ENCODE peak calls at places on chromosomes 12 and 14, in nine cellular contexts. B is Caco-2; E is mesenchymal stem cell; K is SK-N-MC; R is lower lobe of right lung; X is tibial nerve; L is adrenal gland; W is thoracic aorta; N is CD4-positive, alpha-beta memory T cell. M is an unnamed sample.

GRCh38 chr14:71638523-71639196 is 293.6 kb upstream of the RGS6 start:
- DNase-seq in B (no peak), E (peak; percentile 61), K (no peak), R (no peak), X (no peak), L (no peak), W (no peak), N (no peak), M (no peak)

GRCh38 chr12:111600296-111600562 is 1.1 kb upstream of the ATXN2 start:
- DNase-seq in B (no peak), E (no peak), K (no peak), R (no peak), X (no peak), L (no peak), W (no peak), N (no peak), M (no peak)

GRCh38 chr12:153080-153746 is 60.7 kb downstream of the SLC6A12 start:
- DNase-seq in B (peak; percentile 82), E (peak; percentile 66), K (no peak), R (peak; percentile 80), X (no peak), L (peak; percentile 51), W (no peak), N (peak; percentile 22), M (peak; percentile 80)

GRCh38 chr14:104602933-104603325 is 1.6 kb downstream of the TMEM179 start:
- DNase-seq in B (no peak), E (no peak), K (no peak), R (peak; percentile 35), X (no peak), L (no peak), W (no peak), N (no peak), M (no peak)

GRCh38 chr14:105093426-105094192 is 28.4 kb upstream of the GPR132 start:
- DNase-seq in B (peak; percentile 90), E (peak; percentile 75), K (no peak), R (peak; percentile 89), X (no peak), L (no peak), W (no peak), N (peak; percentile 53), M (no peak)

GRCh38 chr12:6469092-6469491 is 1.4 kb downstream of the VAMP1 start:
- DNase-seq in B (peak; percentile 17), E (no peak), K (no peak), R (no peak), X (no peak), L (peak; percentile 46), W (no peak), N (no peak), M (no peak)

GRCh38 chr12:96049096-96049495 is 13.7 kb upstream of the LTA4H start:
- DNase-seq in B (no peak), E (no peak), K (no peak), R (no peak), X (no peak), L (no peak), W (no peak), N (no peak), M (no peak)

GRCh38 chr14:29741909-29742401 is 185.7 kb downstream of the PRKD1 start:
- DNase-seq in B (no peak), E (peak; percentile 7), K (no peak), R (no peak), X (no peak), L (peak; percentile 50), W (peak; percentile 28), N (no peak), M (no peak)

GRCh38 chr14:101979666-101980065 is 15.3 kb downstream of the DYNC1H1 start:
- DNase-seq in B (no peak), E (no peak), K (no peak), R (no peak), X (no peak), L (no peak), W (no peak), N (no peak), M (no peak)

GRCh38 chr12:45629292-45629691 is 100.2 kb upstream of the ARID2 start:
- DNase-seq in B (no peak), E (no peak), K (no peak), R (no peak), X (no peak), L (no peak), W (no peak), N (no peak), M (no peak)

GRCh38 chr12:79844693-79845092 is 90.2 kb downstream of the PPP1R12A start:
- DNase-seq in B (no peak), E (peak; percentile 74), K (no peak), R (no peak), X (no peak), L (no peak), W (no peak), N (no peak), M (no peak)

GRCh38 chr12:48882325-48882687 is 16.6 kb upstream of the RND1 start:
- DNase-seq in B (peak; percentile 60), E (peak; percentile 96), K (no peak), R (no peak), X (no peak), L (no peak), W (no peak), N (no peak), M (peak; percentile 40)

GRCh38 chr14:90780519-90780918 is 35.7 kb downstream of the TTC7B start:
- DNase-seq in B (no peak), E (no peak), K (no peak), R (no peak), X (no peak), L (no peak), W (no peak), N (no peak), M (peak; percentile 96)

GRCh38 chr12:28083816-28084678 is 106.2 kb upstream of the CCDC91 start:
- DNase-seq in B (no peak), E (no peak), K (no peak), R (no peak), X (no peak), L (no peak), W (no peak), N (no peak), M (no peak)

GRCh38 chr12:19546027-19546426 is 106.7 kb downstream of the AEBP2 start:
- DNase-seq in B (no peak), E (peak; percentile 33), K (no peak), R (no peak), X (peak; percentile 26), L (no peak), W (no peak), N (no peak), M (no peak)

GRCh38 chr12:132687211-132688164 is at the start of the genes POLE and PXMP2:
- DNase-seq in B (peak; percentile 95), E (peak; percentile 93), K (peak; percentile 66), R (peak; percentile 97), X (peak; percentile 92), L (peak; percentile 97), W (peak; percentile 84), N (peak; percentile 92), M (peak; percentile 98)

GRCh38 chr12:101945361-101946232 is 68.2 kb downstream of the DRAM1 start:
- DNase-seq in B (no peak), E (peak; percentile 50), K (no peak), R (no peak), X (no peak), L (no peak), W (no peak), N (no peak), M (no peak)

GRCh38 chr12:5099136-5099535 is 55.5 kb downstream of the KCNA5 start:
- DNase-seq in B (no peak), E (no peak), K (no peak), R (no peak), X (no peak), L (no peak), W (no peak), N (no peak), M (no peak)

GRCh38 chr14:68268197-68268596 is 448.6 kb downstream of the RAD51B start:
- DNase-seq in B (no peak), E (peak; percentile 14), K (no peak), R (no peak), X (no peak), L (no peak), W (no peak), N (no peak), M (no peak)

GRCh38 chr14:59422069-59422881 is 42.9 kb downstream of the GPR135 start:
- DNase-seq in B (no peak), E (no peak), K (no peak), R (no peak), X (no peak), L (no peak), W (no peak), N (no peak), M (no peak)

GRCh38 chr12:94445662-94446061 is 14.0 kb downstream of the CEP83 start:
- DNase-seq in B (no peak), E (no peak), K (no peak), R (no peak), X (no peak), L (no peak), W (no peak), N (no peak), M (no peak)

GRCh38 chr14:45785240-45785639 is 532.2 kb upstream of the MIS18BP1 start:
- DNase-seq in B (peak; percentile 88), E (no peak), K (no peak), R (no peak), X (no peak), L (no peak), W (no peak), N (no peak), M (no peak)
- H3K9me3 ChIP-seq in B (peaks cover 32% of the 10 kb centered on the region), E (peaks cover 58% of the 10 kb centered on the region), K (peaks cover 4% of the 10 kb centered on the region), R (peaks cover 24% of the 10 kb centered on the region), X (peaks cover 4% of the 10 kb centered on the region), L (no peaks in the 10 kb centered on the region), W (peaks cover 13% of the 10 kb centered on the region), N (no peaks in the 10 kb centered on the region), M (no peaks in the 10 kb centered on the region)

GRCh38 chr14:94322648-94323570 is at the start of gene SERPINA6:
- DNase-seq in B (no peak), E (no peak), K (no peak), R (no peak), X (no peak), L (no peak), W (no peak), N (no peak), M (peak; percentile 88)
- H3K4me3 ChIP-seq in B (no peak within 1 kb of the TSS), E (no peak within 1 kb of the TSS), K (no peak within 1 kb of the TSS), R (no peak within 1 kb of the TSS), X (no peak within 1 kb of the TSS), L (no peak within 1 kb of the TSS), W (no peak within 1 kb of the TSS), N (no peak within 1 kb of the TSS), M (peak within 1 kb of the TSS; percentile 75)

GRCh38 chr12:125249066-125249824 is 184.0 kb downstream of the AACS start:
- DNase-seq in B (no peak), E (no peak), K (no peak), R (no peak), X (no peak), L (no peak), W (no peak), N (no peak), M (no peak)
- H3K9me3 ChIP-seq in B (no peaks in the 10 kb centered on the region), E (no peaks in the 10 kb centered on the region), K (no peaks in the 10 kb centered on the region), R (no peaks in the 10 kb centered on the region), X (no peaks in the 10 kb centered on the region), L (no peaks in the 10 kb centered on the region), W (no peaks in the 10 kb centered on the region), N (no peaks in the 10 kb centered on the region), M (no peaks in the 10 kb centered on the region)

DNA sequence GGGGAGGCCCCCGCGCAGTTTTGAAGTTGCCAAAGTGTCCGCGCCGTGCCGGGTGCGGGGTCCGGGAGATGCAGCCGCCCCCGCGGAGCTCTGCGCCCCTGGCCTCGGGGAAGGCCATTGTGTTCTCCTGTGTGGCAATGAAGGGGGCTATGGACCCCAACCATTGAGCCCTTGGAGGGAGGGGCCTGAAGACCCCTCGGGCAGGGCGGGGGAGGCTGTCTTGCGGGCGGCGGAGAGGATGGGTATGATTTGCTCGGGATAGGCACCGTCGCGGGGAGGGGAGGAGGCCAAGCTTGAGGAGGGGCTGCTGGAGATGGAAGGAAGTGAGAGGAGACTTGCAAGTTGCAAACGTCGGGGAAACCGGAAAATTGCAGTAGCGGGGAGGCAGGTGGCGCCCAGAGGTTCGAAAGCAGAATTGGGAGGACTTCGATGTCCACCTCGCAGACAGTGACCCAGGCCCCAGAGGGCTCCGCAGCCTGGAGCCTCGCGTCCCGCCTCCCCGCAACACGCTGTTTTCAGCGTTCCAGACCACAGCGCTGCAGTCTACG is 25.4 kb downstream of the BCL11B start:
- DNase-seq in B (no peak), E (no peak), K (no peak), R (peak; percentile 19), X (no peak), L (no peak), W (no peak), N (peak; percentile 74), M (no peak)
- H3K4me3 ChIP-seq in B (no peak overlapping the region), E (no peak overlapping the region), K (peak overlapping the region; percentile 53), R (peak overlapping the region; percentile 19), X (no peak overlapping the region), L (no peak overlapping the region), W (peak overlapping the region; percentile 50), N (peak overlapping the region; percentile 60), M (no peak overlapping the region)

M was measured in right lobe of liver.